ENCODE peak calls at places on chromosome 2, in seven cellular contexts. L is left ventricle myocardium inferior, C is mammary epithelial cell, T is A549, H is lung, P is ovary, O is Calu3. D is an unnamed sample.

GRCh38 chr2:24613154-24613814 is 122.2 kb downstream of the NCOA1 start:
- DNase-seq in L (no peak), P (no peak), H (no peak), C (peak; percentile 32), T (no peak), O (peak; percentile 30), D (no peak)

GRCh38 chr2:46493241-46493970 is 14.0 kb downstream of the TMEM247 start:
- DNase-seq in O (no peak), P (no peak), T (peak; percentile 51), L (no peak), H (no peak), C (peak; percentile 37), D (no peak)

GRCh38 chr2:54605836-54606235 is 117.6 kb upstream of the EML6 start:
- DNase-seq in O (no peak), L (no peak), H (no peak), P (no peak), C (no peak), T (no peak), D (no peak)

GRCh38 chr2:157257312-157258252 is at the start of gene GALNT5:
- DNase-seq in O (peak; percentile 25), H (no peak), C (peak; percentile 79), P (no peak), T (peak; percentile 3), L (no peak), D (no peak)

GRCh38 chr2:169093535-169093934 is 24.2 kb downstream of the DHRS9 start:
- DNase-seq in O (no peak), T (no peak), L (no peak), P (no peak), C (no peak), H (no peak), D (no peak)

GRCh38 chr2:64876137-64876647 is 113.0 kb upstream of the SLC1A4 start:
- DNase-seq in H (no peak), T (peak; percentile 59), C (peak; percentile 91), L (no peak), O (peak; percentile 46), P (no peak), D (no peak)

GRCh38 chr2:143230506-143231256 is 101.5 kb downstream of the ARHGAP15 start:
- DNase-seq in L (no peak), C (no peak), O (no peak), H (no peak), T (no peak), P (no peak), D (no peak)

GRCh38 chr2:49108851-49109250 is 45.5 kb downstream of the FSHR start:
- DNase-seq in H (no peak), C (no peak), O (no peak), T (no peak), L (no peak), P (no peak), D (no peak)

GRCh38 chr2:200585730-200586643 is at the start of gene AOX1:
- DNase-seq in H (peak; percentile 41), C (peak; percentile 30), O (peak; percentile 34), T (no peak), P (peak; percentile 82), L (peak; percentile 46), D (peak; percentile 32)

DNA sequence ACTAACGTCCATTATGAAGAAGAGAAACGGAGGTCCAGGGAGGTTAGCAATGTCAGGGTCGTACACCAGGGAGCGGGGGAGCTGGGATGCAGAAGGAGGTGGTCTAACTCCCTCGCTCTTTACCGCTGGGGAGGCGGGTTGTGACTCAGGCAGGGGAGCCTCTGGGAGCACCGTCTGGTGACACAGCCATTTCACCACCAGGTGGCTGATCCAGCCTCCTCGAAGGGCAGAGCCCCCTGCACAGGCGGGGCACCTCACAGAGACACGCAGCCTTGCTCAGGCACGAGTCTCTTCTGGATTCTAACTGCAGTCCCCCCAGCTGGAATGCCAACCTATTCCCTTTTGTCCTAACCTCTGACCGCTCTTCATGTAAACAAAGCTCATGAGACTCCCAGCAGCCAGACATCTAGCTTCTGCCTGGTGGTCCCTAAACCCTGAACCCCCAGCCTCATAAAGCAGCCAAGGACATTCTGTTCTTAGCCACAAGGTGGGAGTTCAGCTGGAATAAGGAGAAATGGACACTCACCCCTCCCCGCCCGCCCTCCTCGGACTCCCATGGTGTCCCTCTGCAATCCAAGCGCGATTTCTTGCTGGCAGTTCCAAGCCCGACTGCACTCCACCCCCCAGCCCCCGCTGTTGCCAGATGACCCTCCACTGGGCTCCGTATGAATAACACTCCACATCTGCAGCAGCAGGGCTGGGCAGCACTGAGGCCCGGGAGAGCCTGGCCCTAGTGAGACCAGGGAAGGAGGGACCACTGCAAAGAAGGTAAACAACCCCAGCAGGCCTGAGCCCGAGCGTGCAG is 84.4 kb downstream of the TNS1 start:
- DNase-seq in L (no peak), O (peak; percentile 30), T (peak; percentile 31), C (no peak), H (no peak), P (peak; percentile 63), D (no peak)
- TF ChIP-seq CTCF in L (peak; percentile 56), O (peak; percentile 23), T (no peak), C (peak; percentile 4), H (no peak), P (no peak), D (no peak)

GRCh38 chr2:10835052-10835970 is 22.7 kb upstream of the PDIA6 start:
- DNase-seq in C (peak; percentile 46), L (peak; percentile 74), O (peak; percentile 95), P (peak; percentile 54), T (peak; percentile 81), H (peak; percentile 73), D (peak; percentile 46)
- TF ChIP-seq CTCF in C (peak; percentile 94), L (peak; percentile 83), O (peak; percentile 91), P (no peak), T (peak; percentile 99), H (peak; percentile 39), D (no peak)

GRCh38 chr2:227499971-227500630 is 28.1 kb downstream of the AGFG1 start:
- DNase-seq in O (no peak), H (no peak), P (no peak), C (no peak), T (no peak), L (no peak), D (no peak)
- TF ChIP-seq CTCF in O (peak; percentile 16), H (no peak), P (no peak), C (no peak), T (no peak), L (no peak), D (no peak)

DNA sequence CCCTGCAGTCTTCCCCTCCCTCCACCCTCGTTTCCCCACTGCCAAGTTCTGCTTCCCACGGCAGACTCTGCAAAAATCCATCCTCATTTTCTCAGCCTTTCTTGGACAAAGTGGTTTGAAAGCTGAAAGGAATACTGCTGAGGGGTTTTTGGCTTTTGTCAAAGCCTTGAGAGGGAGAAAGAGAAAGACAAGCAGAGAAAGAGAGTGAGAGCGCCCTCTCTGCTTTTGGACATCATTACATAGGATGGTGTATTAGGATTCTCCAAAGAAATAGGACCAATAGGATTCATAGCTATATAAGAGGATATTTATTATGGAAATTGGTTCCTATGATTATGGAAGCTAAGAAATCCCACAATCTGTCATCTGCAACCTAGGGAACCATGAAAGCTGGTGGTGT is 455.9 kb upstream of the SOX11 start:
- DNase-seq in O (no peak), L (no peak), C (no peak), T (no peak), H (no peak), P (no peak), D (no peak)
- TF ChIP-seq CTCF in O (no peak), L (no peak), C (no peak), T (no peak), H (no peak), P (no peak), D (no peak)

DNA sequence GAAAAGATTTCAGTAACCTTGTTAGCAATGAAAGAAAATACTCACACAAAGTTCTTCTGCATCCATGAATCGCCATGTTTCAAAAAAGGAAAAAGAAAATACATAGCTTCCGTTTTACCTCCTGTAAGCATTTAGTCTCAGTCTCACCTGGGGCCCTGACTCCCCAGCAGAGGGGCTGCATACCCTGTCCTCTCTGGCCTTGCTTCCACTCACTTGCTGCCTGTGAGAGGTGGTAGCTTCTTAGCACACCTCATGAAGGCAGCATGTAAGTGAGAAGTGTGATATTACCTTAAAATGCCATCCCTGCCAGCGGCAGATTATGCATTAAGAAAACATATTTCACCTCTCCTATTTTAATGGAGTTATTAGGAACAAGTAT is 49.3 kb upstream of the ZNF385B start:
- DNase-seq in T (no peak), O (no peak), C (no peak), L (no peak), H (no peak), P (no peak), D (no peak)
- TF ChIP-seq CTCF in T (no peak), O (no peak), C (no peak), L (no peak), H (no peak), P (no peak), D (no peak)

GRCh38 chr2:128306081-128306930 is 12.4 kb downstream of the HS6ST1 start:
- DNase-seq in T (peak; percentile 84), P (peak; percentile 81), H (peak; percentile 65), L (peak; percentile 59), O (no peak), C (peak; percentile 82), D (no peak)
- TF ChIP-seq CTCF in T (peak; percentile 40), P (no peak), H (no peak), L (no peak), O (no peak), C (peak; percentile 49), D (no peak)

D was measured in omental fat pad.